ENCODE peak calls at places on chromosome 18, in nine cellular contexts. H, C, S, O, K, F, L, Q and I are unnamed samples.

GRCh38 chr18:3256693-3257626 is 5.0 kb upstream of the MYL12B start:
- DNase-seq in C (no peak), O (no peak), S (no peak), F (no peak), Q (no peak), K (no peak), H (no peak), L (peak), I (peak)

GRCh38 chr18:45566025-45566740 is 49.1 kb upstream of the SLC14A2 start:
- DNase-seq in K (no peak), S (no peak), H (no peak), C (peak), F (no peak), L (no peak), O (no peak), Q (no peak), I (peak)

GRCh38 chr18:25674183-25674582 is 322.2 kb upstream of the ZNF521 start:
- DNase-seq in O (no peak), C (no peak), Q (no peak), K (no peak), H (no peak), S (no peak), L (no peak), F (no peak), I (no peak)

GRCh38 chr18:75090336-75090735 is 118.6 kb downstream of the PTGR3 start:
- DNase-seq in Q (no peak), K (no peak), L (no peak), O (no peak), S (no peak), C (no peak), F (no peak), H (peak), I (no peak)

GRCh38 chr18:45049548-45050307 is 369.0 kb downstream of the SETBP1 start:
- DNase-seq in C (no peak), L (no peak), F (no peak), K (no peak), O (no peak), Q (no peak), S (no peak), H (no peak), I (no peak)

GRCh38 chr18:58124475-58124874 is 80.4 kb downstream of the NEDD4L start:
- DNase-seq in H (no peak), L (no peak), O (no peak), K (no peak), C (no peak), Q (no peak), F (no peak), S (no peak), I (no peak)

GRCh38 chr18:58780045-58780444 is 84.6 kb upstream of the ZNF532 start:
- DNase-seq in K (no peak), H (no peak), Q (no peak), L (no peak), S (no peak), O (no peak), F (no peak), C (no peak), I (no peak)

GRCh38 chr18:7755753-7756475 is 188.8 kb downstream of the PTPRM start:
- DNase-seq in S (no peak), C (no peak), L (no peak), Q (no peak), K (no peak), O (no peak), F (no peak), H (no peak), I (no peak)

GRCh38 chr18:79975985-79976680 is 11.7 kb downstream of the HSBP1L1 start:
- DNase-seq in L (no peak), H (no peak), K (peak), C (no peak), Q (no peak), O (no peak), F (no peak), S (no peak), I (no peak)

GRCh38 chr18:79315589-79315988 is 80.1 kb upstream of the NFATC1 start:
- DNase-seq in F (no peak), Q (no peak), S (no peak), C (no peak), O (no peak), H (no peak), L (no peak), K (no peak), I (no peak)

DNA sequence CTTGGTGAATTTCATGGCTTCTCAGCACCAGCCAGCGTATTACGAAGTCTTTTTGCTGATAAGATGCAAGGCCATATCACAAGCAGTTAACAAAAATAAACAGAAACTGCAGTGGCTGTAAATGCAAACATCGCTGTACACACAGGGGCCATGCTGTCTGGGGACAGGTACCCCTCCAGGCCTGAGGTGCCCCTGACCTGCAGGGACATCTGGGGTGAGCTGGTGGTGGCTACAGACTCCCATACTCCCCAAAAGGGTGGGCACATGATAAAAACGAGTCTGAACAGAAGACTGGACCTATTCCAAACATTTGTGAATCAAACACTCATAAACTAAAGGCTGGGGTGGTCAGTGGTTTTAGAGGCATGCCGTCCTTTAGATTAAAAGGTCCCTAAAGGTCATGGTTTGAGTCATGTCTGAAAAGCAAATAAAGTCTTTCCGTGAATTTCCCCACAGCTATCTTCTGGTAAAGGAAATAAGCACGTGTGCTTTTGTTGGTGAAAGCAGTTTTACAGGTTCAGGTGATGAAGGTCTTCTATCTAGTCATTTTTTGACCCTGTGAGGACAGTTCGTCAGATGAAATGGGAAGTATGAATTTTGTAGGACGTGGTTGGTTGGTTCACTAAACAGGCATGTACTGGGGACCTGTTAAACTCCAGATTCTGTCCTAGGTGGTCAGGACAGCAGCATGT is 36.8 kb downstream of the TTC39C start:
- DNase-seq in C (no peak), L (peak), O (no peak), K (no peak), F (no peak), H (no peak), Q (no peak), S (no peak), I (no peak)
- TF ChIP-seq CTCF in C (no peak), L (no peak), O (no peak), K (no peak), F (no peak), H (no peak), Q (no peak), S (no peak), I (no peak)

GRCh38 chr18:35127201-35127600 is 86.0 kb downstream of the MAPRE2 start:
- DNase-seq in O (no peak), K (no peak), H (no peak), L (no peak), C (no peak), S (no peak), Q (no peak), F (no peak), I (no peak)
- TF ChIP-seq CTCF in O (no peak), K (no peak), H (peak), L (no peak), C (peak), S (no peak), Q (no peak), F (no peak), I (no peak)

GRCh38 chr18:41529093-41529492 is 425.9 kb upstream of the PIK3C3 start:
- DNase-seq in Q (no peak), C (no peak), S (no peak), O (no peak), F (no peak), L (no peak), H (no peak), K (no peak), I (no peak)

GRCh38 chr18:41530959-41531358 is 424.1 kb upstream of the PIK3C3 start:
- DNase-seq in O (no peak), L (no peak), H (no peak), S (no peak), C (no peak), K (no peak), F (no peak), Q (no peak), I (no peak)

GRCh38 chr18:41537666-41538065 is 417.4 kb upstream of the PIK3C3 start:
- DNase-seq in S (no peak), H (no peak), C (no peak), L (no peak), O (no peak), Q (no peak), K (no peak), F (no peak), I (no peak)

GRCh38 chr18:41532344-41533086 is 422.5 kb upstream of the PIK3C3 start:
- DNase-seq in C (no peak), F (no peak), H (no peak), K (no peak), Q (peak), O (no peak), S (no peak), L (peak), I (no peak)
- TF ChIP-seq CTCF in C (peak), F (no peak), H (no peak), K (no peak), Q (no peak), O (no peak), S (peak), L (peak), I (no peak)

DNA sequence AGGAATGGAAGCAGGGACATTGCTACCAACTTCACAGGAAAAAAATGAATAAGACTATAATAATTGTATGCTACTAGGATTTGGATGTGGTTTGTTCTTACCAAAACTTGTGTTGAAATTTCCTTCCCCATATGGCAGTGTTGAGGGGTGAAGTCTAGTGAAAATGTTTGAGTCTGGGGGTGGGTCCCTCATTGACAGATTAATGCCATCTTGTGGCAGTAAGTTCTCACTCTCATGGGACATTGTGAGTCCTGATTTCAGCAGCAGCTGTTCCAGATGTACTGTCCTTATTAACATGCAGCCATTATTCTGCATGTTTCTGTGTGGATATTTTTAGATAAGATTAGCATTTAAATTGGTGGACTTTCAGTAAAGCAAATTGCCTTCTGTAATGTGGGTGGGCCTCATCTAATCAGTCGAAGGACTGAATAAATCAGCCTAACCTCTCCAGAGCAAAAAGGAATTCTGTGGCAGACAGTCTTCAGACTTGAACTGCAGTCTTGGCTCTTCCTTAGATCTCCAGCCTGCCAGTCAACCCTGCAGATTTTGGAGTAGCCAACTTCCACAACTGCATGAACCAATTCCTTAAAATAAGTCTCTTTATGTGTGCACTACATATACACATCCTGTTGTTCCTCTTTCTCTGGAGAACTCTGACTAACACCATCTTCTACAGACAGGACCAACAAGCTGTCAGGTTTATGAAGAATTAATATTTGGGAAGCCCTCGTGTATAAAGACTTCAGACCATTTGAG is 138.6 kb upstream of the ZNF516 start:
- DNase-seq in K (no peak), F (no peak), L (no peak), S (no peak), O (no peak), H (no peak), C (no peak), Q (no peak), I (no peak)
- TF ChIP-seq CTCF in K (no peak), F (no peak), L (peak), S (no peak), O (no peak), H (no peak), C (no peak), Q (no peak), I (no peak)

GRCh38 chr18:23095463-23095862 is 39.8 kb upstream of the CABLES1 start:
- DNase-seq in K (no peak), L (peak), O (no peak), C (no peak), S (no peak), H (no peak), F (no peak), Q (no peak), I (no peak)
- TF ChIP-seq CTCF in K (no peak), L (peak), O (no peak), C (peak), S (no peak), H (no peak), F (no peak), Q (no peak), I (no peak)

GRCh38 chr18:56353676-56354260 is 284.6 kb downstream of the TXNL1 start:
- DNase-seq in C (no peak), Q (no peak), O (no peak), S (no peak), H (no peak), L (no peak), F (no peak), K (no peak), I (no peak)

GRCh38 chr18:56351911-56352502 is 286.4 kb downstream of the TXNL1 start:
- DNase-seq in K (no peak), S (no peak), H (no peak), C (no peak), O (no peak), F (no peak), L (no peak), Q (no peak), I (no peak)
- TF ChIP-seq CTCF in K (no peak), S (no peak), H (no peak), C (no peak), O (no peak), F (no peak), L (no peak), Q (no peak), I (no peak)

GRCh38 chr18:35511833-35512232 is 14.1 kb upstream of the INO80C start:
- DNase-seq in Q (no peak), L (peak), F (no peak), C (no peak), K (no peak), H (peak), S (no peak), O (no peak), I (peak)
- TF ChIP-seq CTCF in Q (no peak), L (peak), F (no peak), C (peak), K (no peak), H (no peak), S (no peak), O (peak), I (peak)

GRCh38 chr18:62033207-62033606 is 140.4 kb upstream of the RNF152 start:
- DNase-seq in O (no peak), H (no peak), K (no peak), Q (no peak), L (no peak), S (no peak), C (no peak), F (no peak), I (no peak)

GRCh38 chr18:62027914-62028520 is 135.2 kb upstream of the RNF152 start:
- DNase-seq in S (no peak), F (no peak), L (no peak), Q (no peak), C (no peak), H (no peak), K (no peak), O (no peak), I (no peak)

GRCh38 chr18:62028715-62029114 is 135.9 kb upstream of the RNF152 start:
- DNase-seq in H (no peak), K (no peak), C (no peak), Q (no peak), L (no peak), F (no peak), S (no peak), O (no peak), I (no peak)

GRCh38 chr18:62033756-62034155 is 140.9 kb upstream of the RNF152 start:
- DNase-seq in K (no peak), F (no peak), C (no peak), S (no peak), L (no peak), H (no peak), O (no peak), Q (no peak), I (no peak)

GRCh38 chr18:62030091-62030985 is 137.5 kb upstream of the RNF152 start:
- DNase-seq in O (no peak), L (no peak), F (no peak), H (no peak), K (no peak), S (no peak), Q (no peak), C (no peak), I (no peak)
- TF ChIP-seq CTCF in O (no peak), L (no peak), F (no peak), H (no peak), K (no peak), S (no peak), Q (no peak), C (no peak), I (no peak)

GRCh38 chr18:63741769-63742168 is 33.4 kb upstream of the SERPINB7 start:
- DNase-seq in Q (no peak), O (no peak), S (no peak), H (no peak), F (no peak), L (peak), K (no peak), C (no peak), I (no peak)
- TF ChIP-seq CTCF in Q (no peak), O (no peak), S (peak), H (no peak), F (peak), L (peak), K (no peak), C (peak), I (no peak)

DNA sequence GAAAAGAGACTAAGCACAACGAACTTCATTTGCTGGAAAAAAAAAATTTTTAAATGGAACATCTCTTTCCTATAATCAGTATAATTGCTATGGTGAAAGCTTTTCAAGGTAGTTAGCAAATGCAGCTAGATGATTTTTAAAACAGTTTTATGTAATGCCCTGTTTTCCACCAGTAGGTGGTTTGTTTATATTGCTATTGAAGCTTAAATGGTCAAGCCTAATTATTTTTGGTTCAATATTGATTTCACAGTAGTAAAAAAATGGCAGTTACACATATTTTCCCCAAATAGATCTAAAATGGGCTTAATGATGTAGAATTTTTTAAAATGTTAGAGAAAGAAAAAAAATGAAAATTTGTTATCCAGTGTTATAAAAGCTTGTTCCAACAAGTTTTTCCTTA is 70.2 kb downstream of the CDH19 start:
- DNase-seq in C (no peak), S (no peak), L (no peak), O (no peak), K (no peak), Q (no peak), H (no peak), F (no peak), I (no peak)
- TF ChIP-seq CTCF in C (no peak), S (peak), L (peak), O (no peak), K (no peak), Q (peak), H (no peak), F (no peak), I (no peak)